ENCODE peak calls at places on chromosomes 16 and 17, in six cellular contexts. T is GM12878, B is GM12892, C is K562, W is H1, R is HepG2. I is an unnamed sample.

GRCh38 chr16:15031179-15031578 is 24.7 kb downstream of the NTAN1 start:
- DNase-seq in B (no peak), W (no peak), R (no peak), C (no peak), T (no peak), I (no peak)

GRCh38 chr17:48578616-48579560 is 738 bp upstream of the HOXB4 start:
- DNase-seq in B (peak; percentile 55), C (no peak), T (no peak), R (no peak), W (no peak), I (no peak)

GRCh38 chr16:89319883-89320716 is 102.6 kb downstream of the ZNF778 start:
- DNase-seq in W (no peak), B (peak; percentile 68), T (peak; percentile 17), R (peak; percentile 64), C (peak; percentile 86), I (no peak)

GRCh38 chr17:42520540-42520951 is 15.5 kb upstream of the NAGLU start:
- DNase-seq in T (no peak), W (peak; percentile 55), C (peak; percentile 48), B (no peak), R (peak; percentile 55), I (no peak)

GRCh38 chr17:65455972-65456343 is 105.5 kb downstream of the AXIN2 start:
- DNase-seq in T (no peak), C (no peak), R (peak; percentile 45), B (no peak), W (peak; percentile 48), I (no peak)

GRCh38 chr17:41315204-41315794 is at the start of gene KRTAP17-1:
- DNase-seq in B (no peak), R (no peak), C (no peak), W (no peak), T (no peak), I (no peak)

GRCh38 chr16:25093208-25094061 is 18.1 kb upstream of the LCMT1 start:
- DNase-seq in B (no peak), R (no peak), W (no peak), C (no peak), T (no peak), I (no peak)

GRCh38 chr16:88649924-88650748 is 717 bp downstream of the CYBA start:
- DNase-seq in C (peak; percentile 55), B (peak; percentile 72), T (no peak), W (peak; percentile 70), R (peak; percentile 43), I (peak; percentile 78)

GRCh38 chr16:51988977-51989376 is 558.0 kb downstream of the TOX3 start:
- DNase-seq in R (no peak), C (no peak), W (no peak), T (no peak), B (no peak), I (no peak)

GRCh38 chr17:31838641-31839225 is 20.3 kb downstream of the COPRS start:
- DNase-seq in B (no peak), T (no peak), R (no peak), W (no peak), C (no peak), I (no peak)

GRCh38 chr16:9850716-9851115 is 331.5 kb downstream of the GRIN2A start:
- DNase-seq in C (no peak), T (no peak), W (no peak), R (no peak), B (no peak), I (no peak)

GRCh38 chr17:2655526-2655925 is 56.0 kb downstream of the CLUH start:
- DNase-seq in R (no peak), B (no peak), C (no peak), T (no peak), W (no peak), I (no peak)

GRCh38 chr17:45223541-45224528 is 2.1 kb downstream of the FMNL1 start:
- DNase-seq in W (no peak), T (no peak), B (peak; percentile 24), R (no peak), C (no peak), I (no peak)

GRCh38 chr17:66675991-66676371 is 158.9 kb upstream of the CACNG5 start:
- DNase-seq in R (no peak), T (no peak), C (no peak), W (no peak), B (no peak), I (no peak)

GRCh38 chr16:89256651-89257254 is 39.2 kb downstream of the ZNF778 start:
- DNase-seq in B (no peak), R (no peak), W (peak; percentile 84), T (no peak), C (no peak), I (peak; percentile 43)

DNA sequence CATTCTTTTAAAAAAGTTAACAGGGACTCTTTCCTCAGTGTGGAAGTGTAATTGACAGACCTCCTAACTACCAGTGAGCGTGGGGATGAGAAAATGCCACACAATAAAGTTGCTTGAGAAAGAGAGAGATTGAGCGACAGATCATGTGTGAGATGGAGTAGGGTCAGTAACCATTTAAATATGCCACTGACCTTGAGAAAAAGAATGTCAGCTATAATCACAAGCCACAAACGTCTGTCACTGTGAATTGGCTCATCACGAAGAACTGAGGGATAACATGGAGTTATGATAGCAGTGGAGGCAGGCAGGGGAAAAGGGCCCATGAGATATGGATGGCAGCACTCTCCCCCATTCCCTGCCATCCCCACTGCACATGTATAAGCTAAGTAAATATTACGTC is 253.9 kb downstream of the SLC39A11 start:
- DNase-seq in W (no peak), R (no peak), B (no peak), T (no peak), C (no peak), I (no peak)
- TF ChIP-seq POLR2A in W (no peak), R (no peak), B (no peak), T (no peak), C (no peak), I (no peak)

DNA sequence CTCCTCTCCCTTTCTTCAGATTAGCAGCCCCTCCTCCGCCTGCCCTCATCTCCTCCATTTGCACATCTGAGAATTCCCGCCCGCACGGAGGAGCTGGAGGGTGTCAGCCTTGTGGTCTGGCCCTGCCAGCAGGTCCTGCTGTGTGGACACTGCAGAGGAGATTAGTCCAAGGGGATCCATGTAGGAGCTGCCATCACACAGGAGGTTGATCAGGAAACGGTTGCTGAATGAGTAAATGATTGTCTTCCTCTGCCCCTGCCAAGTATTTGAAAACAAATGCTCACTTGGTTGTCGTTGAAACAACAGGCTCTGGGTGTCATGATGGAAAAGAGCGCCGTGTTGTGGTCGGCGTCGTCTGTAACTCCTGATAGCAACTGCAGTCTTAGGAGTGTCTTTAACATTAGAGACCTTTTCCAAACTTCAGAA is 63.8 kb upstream of the CHMP6 start:
- DNase-seq in R (no peak), C (no peak), T (no peak), B (no peak), W (no peak), I (no peak)
- TF ChIP-seq TAF1 in R (no peak), C (no peak), T (no peak), B (no peak), W (no peak), I (no peak)

GRCh38 chr16:48165961-48166578 is 10.3 kb upstream of the ABCC12 start:
- DNase-seq in B (no peak), C (no peak), T (no peak), R (peak; percentile 69), W (no peak), I (no peak)
- TF ChIP-seq POLR2A in B (no peak), C (no peak), T (no peak), R (no peak), W (no peak), I (no peak)

GRCh38 chr17:8153550-8153956 is 1.3 kb upstream of the PER1 start:
- DNase-seq in W (no peak), B (no peak), C (peak; percentile 83), T (no peak), R (peak; percentile 97), I (no peak)
- TF ChIP-seq TAF1 in W (no peak), B (no peak), C (no peak), T (no peak), R (no peak), I (no peak)

GRCh38 chr16:30382398-30383015 is at the start of gene SEPTIN1:
- DNase-seq in B (peak; percentile 75), T (peak; percentile 40), R (no peak), W (no peak), C (no peak), I (peak; percentile 59)
- TF ChIP-seq POLR2A in B (peak; percentile 89), T (peak; percentile 92), R (no peak), W (no peak), C (no peak), I (peak; percentile 71)

DNA sequence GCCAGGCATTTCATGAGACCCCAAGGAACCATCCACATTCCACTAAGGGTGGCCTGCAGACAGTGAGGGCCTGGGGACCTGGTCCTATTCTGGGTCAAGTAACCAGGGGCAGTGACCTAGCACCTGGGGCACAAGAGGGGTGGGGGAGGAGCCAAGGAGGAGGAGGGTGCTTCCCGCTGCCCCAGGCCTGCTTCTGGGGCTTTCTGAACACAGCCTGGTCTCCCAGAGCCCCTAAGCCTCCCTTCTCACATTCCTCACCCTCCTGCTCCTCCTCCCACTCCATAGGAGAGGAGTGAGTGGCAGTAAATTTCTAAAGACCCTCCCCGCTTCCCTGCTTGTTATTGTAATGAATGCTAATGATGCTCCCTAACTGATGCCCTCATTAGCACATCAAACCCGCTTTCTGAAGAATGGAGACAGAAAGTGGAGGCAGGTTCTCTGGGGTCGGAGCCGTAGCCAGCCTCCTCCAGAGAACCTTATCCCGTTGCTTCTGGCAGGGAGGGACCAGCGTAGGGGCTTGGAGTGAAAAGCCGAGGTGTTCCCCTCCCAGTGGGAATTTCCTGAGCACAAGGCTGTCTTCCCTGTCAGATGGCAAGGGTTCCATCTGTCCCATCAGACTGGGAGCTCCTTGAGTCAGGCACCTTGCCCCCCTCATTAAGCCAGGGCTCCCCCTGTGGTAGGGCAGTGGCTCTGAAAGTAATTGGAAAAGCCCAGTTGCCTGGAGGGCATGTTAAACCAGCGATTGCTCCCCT is 3.7 kb upstream of the SRCIN1 start:
- DNase-seq in R (no peak), C (no peak), W (peak; percentile 84), B (no peak), T (no peak), I (no peak)
- TF ChIP-seq TAF1 in R (no peak), C (no peak), W (peak; percentile 80), B (no peak), T (no peak), I (no peak)

GRCh38 chr17:76623271-76624146 is 20.0 kb downstream of the ST6GALNAC1 start:
- DNase-seq in C (peak; percentile 84), B (peak; percentile 65), W (peak; percentile 93), T (no peak), R (peak; percentile 41), I (peak; percentile 69)

GRCh38 chr17:76612977-76613851 is 27.6 kb upstream of the ST6GALNAC2 start:
- DNase-seq in W (peak; percentile 80), B (no peak), T (no peak), C (peak; percentile 60), R (peak; percentile 94), I (no peak)

GRCh38 chr17:76612465-76612864 is 26.8 kb upstream of the ST6GALNAC2 start:
- DNase-seq in C (no peak), T (no peak), W (no peak), R (no peak), B (no peak), I (no peak)

GRCh38 chr17:76614912-76615617 is 28.5 kb downstream of the ST6GALNAC1 start:
- DNase-seq in C (no peak), R (no peak), B (no peak), W (no peak), T (no peak), I (no peak)

DNA sequence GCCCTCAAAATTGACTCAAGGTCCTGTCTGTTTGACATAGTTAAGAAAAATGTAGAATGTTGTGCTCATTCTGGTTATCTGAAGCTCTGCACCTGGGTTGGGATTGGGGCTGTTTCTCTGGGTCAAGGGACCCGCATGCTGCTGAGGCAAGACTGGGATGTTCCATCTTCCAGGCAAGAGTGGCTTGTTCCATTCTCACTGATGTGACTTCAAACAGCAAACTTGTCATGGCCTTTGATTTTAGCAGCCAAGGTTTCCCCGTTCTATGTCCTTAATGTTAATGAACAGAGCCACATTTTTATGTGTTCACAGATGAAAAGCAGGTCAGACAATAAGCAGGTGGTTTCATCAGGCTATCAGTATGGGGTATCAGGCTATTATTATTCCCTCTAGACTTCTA is 25.7 kb downstream of the ST6GALNAC1 start:
- DNase-seq in W (no peak), C (no peak), R (no peak), T (no peak), B (no peak), I (no peak)
- TF ChIP-seq POLR2A in W (no peak), C (no peak), R (no peak), T (no peak), B (no peak), I (no peak)

I was measured in GM12891.